ENCODE peak calls at places on chromosomes 5 and 9, in eight cellular contexts. B is NCI-H1092 treated with DMSO at 0.1 percent for 48 hours, O is HuH-7, J is body of pancreas, U is psoas muscle, M is hypothalamus, Q is NCI-H2029 treated with DMSO at 0.1 percent for 48 hours, Y is retina. D is an unnamed sample.

GRCh38 chr5:169350759-169351240 is 49.9 kb upstream of the SLIT3 start:
- DNase-seq in B (no peak), O (no peak), J (no peak), U (no peak), M (no peak), Q (no peak), Y (no peak), D (no peak)

GRCh38 chr9:117718085-117718484 is 13.9 kb downstream of the TLR4 start:
- DNase-seq in B (no peak), O (no peak), J (no peak), U (no peak), M (no peak), Q (no peak), Y (no peak), D (no peak)

GRCh38 chr5:77076961-77077820 is 9.9 kb downstream of the ZBED3 start:
- DNase-seq in B (no peak), O (no peak), J (peak; percentile 43), U (peak; percentile 83), M (peak; percentile 52), Q (no peak), Y (peak; percentile 85), D (no peak)

GRCh38 chr5:149857499-149857898 is 87.1 kb downstream of the PDE6A start:
- DNase-seq in B (no peak), O (no peak), J (peak; percentile 75), U (peak; percentile 97), M (peak; percentile 41), Q (peak; percentile 78), Y (no peak), D (no peak)

GRCh38 chr5:132761321-132762240 is 14.4 kb downstream of the CCNI2 start:
- DNase-seq in B (no peak), O (no peak), J (peak; percentile 3), U (no peak), M (no peak), Q (no peak), Y (no peak), D (no peak)

GRCh38 chr5:128826290-128826689 is 139.0 kb upstream of the SLC27A6 start:
- DNase-seq in B (no peak), O (no peak), J (no peak), U (no peak), M (no peak), Q (no peak), Y (no peak), D (no peak)

GRCh38 chr5:138656916-138657315 is 81.7 kb upstream of the HSPA9 start:
- DNase-seq in B (no peak), O (no peak), J (no peak), U (no peak), M (no peak), Q (no peak), Y (no peak), D (no peak)

GRCh38 chr9:130770679-130771442 is 64.2 kb upstream of the ABL1 start:
- DNase-seq in B (peak; percentile 58), O (peak; percentile 74), J (no peak), U (no peak), M (no peak), Q (peak; percentile 61), Y (peak; percentile 34), D (no peak)

GRCh38 chr5:52771343-52772039 is 16.2 kb upstream of the ITGA1 start:
- DNase-seq in B (no peak), O (no peak), J (no peak), U (no peak), M (no peak), Q (no peak), Y (no peak), D (no peak)

GRCh38 chr5:125756456-125756855 is 666.8 kb upstream of the GRAMD2B start:
- DNase-seq in B (no peak), O (no peak), J (no peak), U (no peak), M (no peak), Q (no peak), Y (no peak), D (no peak)

GRCh38 chr5:137594717-137595116 is 95.6 kb upstream of the SPOCK1 start:
- DNase-seq in B (no peak), O (no peak), J (no peak), U (no peak), M (no peak), Q (no peak), Y (no peak), D (no peak)

GRCh38 chr5:83752700-83753099 is 32.0 kb upstream of the HAPLN1 start:
- DNase-seq in B (no peak), O (no peak), J (no peak), U (no peak), M (no peak), Q (no peak), Y (no peak), D (no peak)

GRCh38 chr5:98333921-98334320 is 439.5 kb upstream of the RGMB start:
- DNase-seq in B (no peak), O (no peak), J (no peak), U (no peak), M (no peak), Q (no peak), Y (no peak), D (no peak)

GRCh38 chr9:99169982-99170761 is 51.6 kb downstream of the ALG2 start:
- DNase-seq in B (peak; percentile 31), O (peak; percentile 40), J (no peak), U (no peak), M (no peak), Q (no peak), Y (peak; percentile 88), D (no peak)

GRCh38 chr5:5291357-5291756 is 131.1 kb upstream of the ICE1 start:
- DNase-seq in B (no peak), O (no peak), J (no peak), U (no peak), M (no peak), Q (no peak), Y (no peak), D (no peak)

GRCh38 chr5:66551338-66551737 is 44.9 kb upstream of the MAST4 start:
- DNase-seq in B (no peak), O (no peak), J (no peak), U (no peak), M (no peak), Q (no peak), Y (no peak), D (no peak)

GRCh38 chr9:33742519-33742918 is 52.8 kb upstream of the PRSS3 start:
- DNase-seq in B (no peak), O (peak; percentile 29), J (no peak), U (no peak), M (no peak), Q (no peak), Y (no peak), D (no peak)

GRCh38 chr9:90878562-90878961 is 76.9 kb downstream of the SYK start:
- DNase-seq in B (no peak), O (no peak), J (no peak), U (no peak), M (no peak), Q (peak; percentile 4), Y (no peak), D (peak; percentile 76)

GRCh38 chr5:36739751-36740221 is 133.4 kb downstream of the SLC1A3 start:
- DNase-seq in B (peak; percentile 49), O (peak; percentile 71), J (peak; percentile 90), U (peak; percentile 66), M (peak; percentile 60), Q (peak; percentile 57), Y (peak; percentile 70), D (no peak)

GRCh38 chr9:750264-750967 is 91.1 kb upstream of the DMRT1 start:
- DNase-seq in B (no peak), O (no peak), J (no peak), U (peak; percentile 65), M (no peak), Q (no peak), Y (no peak), D (no peak)

GRCh38 chr9:105439428-105439827 is 8.4 kb upstream of the FSD1L start:
- DNase-seq in B (no peak), O (no peak), J (no peak), U (no peak), M (no peak), Q (no peak), Y (no peak), D (no peak)

GRCh38 chr5:173315495-173316352 is 12.5 kb downstream of the STC2 start:
- DNase-seq in B (peak; percentile 64), O (no peak), J (peak; percentile 55), U (no peak), M (peak; percentile 32), Q (peak; percentile 83), Y (peak; percentile 68), D (peak; percentile 34)

GRCh38 chr5:98774192-98775046 is 956 bp downstream of the RGMB start:
- DNase-seq in B (peak; percentile 53), O (peak; percentile 55), J (peak; percentile 77), U (peak; percentile 84), M (peak; percentile 23), Q (peak; percentile 48), Y (peak; percentile 91), D (no peak)

GRCh38 chr5:153513171-153513570 is 22.7 kb downstream of the GRIA1 start:
- DNase-seq in B (no peak), O (no peak), J (no peak), U (no peak), M (no peak), Q (no peak), Y (no peak), D (no peak)

GRCh38 chr5:157785781-157786180 is 42.3 kb downstream of the LSM11 start:
- DNase-seq in B (no peak), O (no peak), J (no peak), U (no peak), M (no peak), Q (no peak), Y (no peak), D (no peak)

GRCh38 chr5:80069251-80069650 is 34.1 kb downstream of the THBS4 start:
- DNase-seq in B (no peak), O (no peak), J (no peak), U (no peak), M (no peak), Q (no peak), Y (no peak), D (no peak)

GRCh38 chr5:18069790-18070189 is 435.5 kb downstream of the TAF11L14 start:
- DNase-seq in B (no peak), O (no peak), J (no peak), U (no peak), M (no peak), Q (no peak), Y (no peak), D (no peak)

GRCh38 chr5:2196416-2196815 is 313.7 kb upstream of the IRX4 start:
- DNase-seq in B (no peak), O (no peak), J (no peak), U (no peak), M (no peak), Q (no peak), Y (no peak), D (no peak)

GRCh38 chr9:33187519-33188218 is 20.5 kb upstream of the B4GALT1 start:
- DNase-seq in B (peak; percentile 78), O (no peak), J (no peak), U (peak; percentile 82), M (no peak), Q (peak; percentile 83), Y (no peak), D (no peak)

GRCh38 chr9:105280730-105281129 is 36.3 kb downstream of the SLC44A1 start:
- DNase-seq in B (no peak), O (no peak), J (no peak), U (no peak), M (no peak), Q (no peak), Y (no peak), D (no peak)

D was measured in NCI-H510A.